ENCODE peak calls at places on chromosomes 12 and 14, in four cellular contexts. Y is IMR-90, V is SK-N-SH, U is HepG2. N is an unnamed sample.

GRCh38 chr14:38056270-38056669 is 151.4 kb upstream of the SSTR1 start:
- DNase-seq in Y (no peak), V (no peak), U (no peak), N (no peak)

GRCh38 chr14:22887990-22888378 is 5.0 kb downstream of the REM2 start:
- DNase-seq in Y (no peak), V (no peak), U (no peak), N (no peak)

GRCh38 chr14:96587823-96588385 is 85.7 kb downstream of the PAPOLA start:
- DNase-seq in Y (no peak), V (no peak), U (no peak), N (no peak)

GRCh38 chr12:118432812-118433540 is 56.6 kb downstream of the SUDS3 start:
- DNase-seq in Y (peak), V (no peak), U (peak), N (no peak)

GRCh38 chr12:124764451-124764850 is 99.2 kb downstream of the SCARB1 start:
- DNase-seq in Y (peak), V (no peak), U (no peak), N (peak)

GRCh38 chr12:79309039-79309438 is 381.7 kb downstream of the PAWR start:
- DNase-seq in Y (no peak), V (no peak), U (no peak), N (no peak)

GRCh38 chr14:47536341-47536740 is 139.1 kb downstream of the MDGA2 start:
- DNase-seq in Y (no peak), V (no peak), U (no peak), N (no peak)

GRCh38 chr12:131340616-131341210 is 370.2 kb upstream of the SFSWAP start:
- DNase-seq in Y (no peak), V (no peak), U (no peak), N (no peak)

GRCh38 chr12:51351913-51352532 is 5.5 kb upstream of the CELA1 start:
- DNase-seq in Y (peak), V (peak), U (peak), N (peak)

GRCh38 chr14:44847910-44848309 is 113.8 kb downstream of the KLHL28 start:
- DNase-seq in Y (peak), V (no peak), U (no peak), N (no peak)

GRCh38 chr14:83816755-83817154 is 1713.2 kb upstream of the FLRT2 start:
- DNase-seq in Y (peak), V (no peak), U (no peak), N (no peak)

GRCh38 chr14:38080696-38081095 is 127.0 kb upstream of the SSTR1 start:
- DNase-seq in Y (no peak), V (no peak), U (no peak), N (no peak)

GRCh38 chr12:54974281-54974680 is 10.3 kb downstream of the TESPA1 start:
- DNase-seq in Y (no peak), V (no peak), U (peak), N (no peak)

GRCh38 chr14:101843665-101844064 is 82.2 kb downstream of the PPP2R5C start:
- DNase-seq in Y (no peak), V (no peak), U (no peak), N (no peak)

GRCh38 chr14:38616959-38617358 is 361.1 kb upstream of the CLEC14A start:
- DNase-seq in Y (peak), V (no peak), U (no peak), N (no peak)

GRCh38 chr12:53060721-53061276 is 10.9 kb downstream of the TNS2 start:
- DNase-seq in Y (no peak), V (no peak), U (no peak), N (no peak)

GRCh38 chr12:4379410-4379809 is at the start of gene FGF23:
- DNase-seq in Y (peak), V (no peak), U (peak), N (peak)

GRCh38 chr14:103059556-103059955 is 2.2 kb upstream of the CDC42BPB start:
- DNase-seq in Y (no peak), V (no peak), U (no peak), N (no peak)

DNA sequence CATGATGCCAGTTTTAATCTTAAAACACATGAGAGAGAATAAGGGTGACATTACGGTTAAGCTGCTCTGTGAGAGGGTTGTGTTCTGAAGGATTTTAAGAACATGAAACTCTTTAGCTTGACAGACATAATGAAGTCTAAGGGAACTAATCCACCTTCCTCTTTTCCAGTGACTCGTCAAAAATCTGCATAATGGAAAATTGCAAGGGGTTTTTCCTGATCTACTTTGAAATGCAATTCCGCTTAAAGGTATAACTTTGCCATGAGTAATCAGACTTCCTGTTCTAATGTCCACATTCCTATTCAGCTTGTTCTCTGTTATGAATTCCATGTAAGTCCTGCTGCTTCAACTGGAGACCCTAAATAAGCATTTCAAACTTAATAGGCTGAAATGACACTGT is at the start of gene ZNF705A:
- DNase-seq in Y (peak), V (no peak), U (peak), N (peak)
- TF ChIP-seq MXI1 in Y (no peak), V (no peak), U (no peak), N (no peak)

GRCh38 chr12:10722905-10723866 is at the start of gene YBX3:
- DNase-seq in Y (peak), V (peak), U (peak), N (peak)
- TF ChIP-seq MXI1 in Y (no peak), V (no peak), U (peak), N (no peak)

GRCh38 chr14:34453226-34453625 is 8.8 kb downstream of the SPTSSA start:
- DNase-seq in Y (no peak), V (no peak), U (no peak), N (no peak)
- TF ChIP-seq MXI1 in Y (no peak), V (no peak), U (no peak), N (no peak)

GRCh38 chr12:3216097-3216496 is 138.9 kb downstream of the TSPAN9 start:
- DNase-seq in Y (peak), V (no peak), U (no peak), N (no peak)

GRCh38 chr12:3216726-3217682 is 139.8 kb downstream of the TSPAN9 start:
- DNase-seq in Y (peak), V (no peak), U (no peak), N (no peak)

GRCh38 chr12:3217683-3218079 is 140.5 kb downstream of the TSPAN9 start:
- DNase-seq in Y (no peak), V (no peak), U (no peak), N (no peak)

GRCh38 chr12:3218846-3219632 is 141.9 kb downstream of the TSPAN9 start:
- DNase-seq in Y (no peak), V (no peak), U (no peak), N (no peak)

DNA sequence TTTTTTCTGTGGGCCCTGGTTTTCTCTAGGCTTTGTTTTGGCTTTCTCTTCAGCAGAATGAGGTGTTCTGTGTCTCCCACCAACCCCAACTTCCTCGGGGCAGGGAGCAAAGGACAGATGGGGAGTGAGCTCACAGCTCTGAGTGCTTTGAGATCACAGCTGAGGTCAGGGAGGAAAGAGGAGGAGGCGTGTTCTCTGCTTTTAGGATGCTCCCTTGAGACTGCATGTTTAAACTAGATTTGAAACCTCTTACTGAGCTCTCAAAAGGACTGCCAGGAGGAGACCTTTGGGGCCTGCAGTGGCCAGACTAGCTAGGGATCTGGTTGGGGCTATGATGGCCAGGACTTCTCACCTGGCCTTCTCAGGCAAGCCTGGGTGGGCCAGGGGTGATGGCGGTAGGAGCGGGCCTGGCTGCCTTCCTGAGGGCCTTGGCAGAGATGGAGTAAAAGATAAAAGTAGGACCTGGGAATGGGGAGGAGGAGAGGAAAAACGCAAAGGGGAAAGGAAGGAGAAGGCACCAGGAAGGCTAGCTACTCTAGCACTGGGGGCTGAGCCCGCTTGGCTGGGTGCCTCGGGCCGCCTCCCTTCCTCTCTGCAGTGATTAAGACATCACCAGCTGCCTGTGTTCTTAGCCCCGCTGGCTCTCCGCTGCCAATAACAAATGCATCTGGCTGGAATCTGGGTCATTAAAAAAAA is 141.1 kb downstream of the TSPAN9 start:
- DNase-seq in Y (peak), V (peak), U (no peak), N (no peak)
- TF ChIP-seq MXI1 in Y (no peak), V (no peak), U (no peak), N (no peak)

GRCh38 chr12:120886194-120887018 is 17.8 kb downstream of the SPPL3 start:
- DNase-seq in Y (no peak), V (no peak), U (no peak), N (no peak)
- TF ChIP-seq MXI1 in Y (no peak), V (no peak), U (no peak), N (no peak)

DNA sequence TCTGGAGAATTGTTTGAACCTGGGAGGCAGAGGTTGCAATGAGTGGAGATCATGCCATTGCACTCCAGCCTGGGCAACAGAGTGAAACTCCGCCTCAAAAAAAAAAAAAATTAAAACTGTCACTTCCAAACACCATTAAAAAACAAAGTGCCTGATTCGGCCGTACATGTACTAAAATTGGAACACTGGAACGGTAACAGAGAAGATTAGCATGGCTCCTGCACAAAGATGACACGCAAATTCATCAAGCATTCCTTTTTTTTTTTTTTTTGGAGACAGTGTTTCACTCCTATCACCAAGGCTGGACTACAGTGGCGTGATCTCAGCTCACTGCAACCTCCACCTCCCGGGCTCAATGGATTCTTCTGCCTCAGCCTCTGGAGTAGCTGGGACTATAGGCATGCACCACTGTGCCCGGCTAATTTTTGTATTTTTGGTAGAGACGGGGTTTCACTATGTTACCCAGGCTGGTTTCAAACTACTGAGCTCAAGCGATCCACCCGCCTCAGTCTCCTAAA is 40.2 kb upstream of the SINHCAF start:
- DNase-seq in Y (no peak), V (no peak), U (no peak), N (no peak)
- TF ChIP-seq MXI1 in Y (no peak), V (no peak), U (no peak), N (no peak)

DNA sequence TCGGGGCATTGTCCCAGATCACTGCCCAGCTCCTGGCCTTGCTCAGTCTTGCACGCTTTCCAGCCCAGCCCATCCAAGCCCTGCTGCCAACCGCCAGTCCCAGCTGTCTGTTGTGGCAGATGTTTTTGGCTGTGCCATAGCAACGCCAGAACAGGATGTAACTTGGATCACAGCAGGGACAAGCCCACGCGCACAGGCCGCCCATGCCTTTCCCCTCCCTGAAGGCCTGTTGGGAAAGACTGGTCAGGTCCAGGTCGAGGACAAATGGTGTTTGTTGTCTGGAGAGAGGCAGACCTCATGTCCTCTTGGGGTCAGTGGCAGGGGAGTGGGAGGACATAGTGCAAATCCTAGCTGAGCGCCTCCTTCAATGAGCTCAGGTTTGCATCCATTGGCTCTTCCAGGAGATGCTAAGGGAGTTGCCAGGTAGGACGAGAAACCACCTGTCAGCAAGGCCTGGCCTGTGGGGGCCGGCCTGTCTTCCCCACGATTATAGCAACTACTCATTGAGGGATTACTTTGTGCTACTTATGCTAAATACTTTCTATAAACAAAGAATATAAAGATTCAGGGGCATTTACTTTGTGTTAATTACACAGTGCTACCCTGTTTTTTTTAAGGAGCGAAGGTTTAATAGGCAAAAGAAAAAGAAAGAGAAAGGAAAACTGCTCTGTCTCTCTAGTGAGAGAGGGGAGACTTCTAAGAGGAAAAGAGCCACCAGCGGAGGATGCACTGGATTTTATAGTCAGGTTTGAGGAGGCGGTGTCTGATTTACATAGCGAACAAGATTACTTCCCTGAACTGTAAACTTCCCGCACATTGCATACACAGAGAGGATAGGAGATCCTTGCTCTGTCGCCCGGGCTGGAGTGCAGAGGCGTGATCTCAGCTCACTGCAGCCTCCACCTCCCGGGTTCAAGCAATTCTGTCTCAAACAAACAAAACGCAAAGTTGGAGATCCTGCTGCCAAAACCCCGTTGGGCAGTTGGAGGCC is 42.8 kb upstream of the CORO1C start:
- DNase-seq in Y (peak), V (peak), U (peak), N (no peak)
- TF ChIP-seq MXI1 in Y (no peak), V (peak), U (peak), N (no peak)